ENCODE peak calls at places on chromosome X, in ten cellular contexts. One of them, this sample, is unnamed.

GRCh38 chrX:56795309-56795868 is 66.3 kb downstream of the NBDY start:
- DNase-seq in AG10803: no peak
- DNase-seq in left ventricle myocardium inferior: no peak
- DNase-seq in Caki2: no peak
- DNase-seq in cardiac muscle cell: no peak
- DNase-seq in progenitor cell of endocrine pancreas: no peak
- DNase-seq in naive thymus-derived CD4-positive, alpha-beta T cell: no peak
- DNase-seq in ovary: no peak
- DNase-seq in T1000: no peak
- DNase-seq in hepatocyte: no peak
- DNase-seq in this sample: no peak

GRCh38 chrX:48540480-48540879 is 966 bp downstream of the TBC1D25 start:
- DNase-seq in AG10803: no peak
- DNase-seq in left ventricle myocardium inferior: no peak
- DNase-seq in Caki2: peak
- DNase-seq in cardiac muscle cell: no peak
- DNase-seq in progenitor cell of endocrine pancreas: no peak
- DNase-seq in naive thymus-derived CD4-positive, alpha-beta T cell: no peak
- DNase-seq in ovary: no peak
- DNase-seq in T1000: no peak
- DNase-seq in hepatocyte: no peak
- DNase-seq in this sample: no peak

GRCh38 chrX:15116900-15117299 is 153.0 kb downstream of the ASB9 start:
- DNase-seq in AG10803: no peak
- DNase-seq in left ventricle myocardium inferior: no peak
- DNase-seq in Caki2: no peak
- DNase-seq in cardiac muscle cell: no peak
- DNase-seq in progenitor cell of endocrine pancreas: no peak
- DNase-seq in naive thymus-derived CD4-positive, alpha-beta T cell: no peak
- DNase-seq in ovary: no peak
- DNase-seq in T1000: no peak
- DNase-seq in hepatocyte: no peak
- DNase-seq in this sample: no peak

GRCh38 chrX:148552775-148553174 is 52.4 kb downstream of the AFF2 start:
- DNase-seq in AG10803: no peak
- DNase-seq in left ventricle myocardium inferior: no peak
- DNase-seq in Caki2: no peak
- DNase-seq in cardiac muscle cell: no peak
- DNase-seq in progenitor cell of endocrine pancreas: no peak
- DNase-seq in naive thymus-derived CD4-positive, alpha-beta T cell: no peak
- DNase-seq in ovary: no peak
- DNase-seq in T1000: no peak
- DNase-seq in hepatocyte: no peak
- DNase-seq in this sample: no peak

GRCh38 chrX:3699841-3700381 is 13.5 kb downstream of the PRKX start:
- DNase-seq in AG10803: no peak
- DNase-seq in left ventricle myocardium inferior: no peak
- DNase-seq in Caki2: no peak
- DNase-seq in cardiac muscle cell: no peak
- DNase-seq in progenitor cell of endocrine pancreas: no peak
- DNase-seq in naive thymus-derived CD4-positive, alpha-beta T cell: peak
- DNase-seq in ovary: no peak
- DNase-seq in T1000: no peak
- DNase-seq in hepatocyte: no peak
- DNase-seq in this sample: no peak

GRCh38 chrX:133670394-133670793 is 255.1 kb upstream of the GPC4 start:
- DNase-seq in AG10803: peak
- DNase-seq in left ventricle myocardium inferior: no peak
- DNase-seq in Caki2: peak
- DNase-seq in cardiac muscle cell: peak
- DNase-seq in progenitor cell of endocrine pancreas: no peak
- DNase-seq in naive thymus-derived CD4-positive, alpha-beta T cell: peak
- DNase-seq in ovary: no peak
- DNase-seq in T1000: no peak
- DNase-seq in hepatocyte: peak
- DNase-seq in this sample: peak

GRCh38 chrX:81301877-81302276 is 100.0 kb downstream of the SH3BGRL start:
- DNase-seq in AG10803: no peak
- DNase-seq in left ventricle myocardium inferior: no peak
- DNase-seq in Caki2: no peak
- DNase-seq in cardiac muscle cell: no peak
- DNase-seq in progenitor cell of endocrine pancreas: no peak
- DNase-seq in naive thymus-derived CD4-positive, alpha-beta T cell: no peak
- DNase-seq in ovary: no peak
- DNase-seq in T1000: no peak
- DNase-seq in hepatocyte: no peak
- DNase-seq in this sample: no peak

GRCh38 chrX:19747672-19748610 is 139.5 kb downstream of the SH3KBP1 start:
- DNase-seq in AG10803: no peak
- DNase-seq in left ventricle myocardium inferior: peak
- DNase-seq in Caki2: no peak
- DNase-seq in cardiac muscle cell: no peak
- DNase-seq in progenitor cell of endocrine pancreas: no peak
- DNase-seq in naive thymus-derived CD4-positive, alpha-beta T cell: peak
- DNase-seq in ovary: no peak
- DNase-seq in T1000: no peak
- DNase-seq in hepatocyte: no peak
- DNase-seq in this sample: no peak

GRCh38 chrX:112043997-112044396 is 38.6 kb downstream of the TRPC5 start:
- DNase-seq in AG10803: no peak
- DNase-seq in left ventricle myocardium inferior: no peak
- DNase-seq in Caki2: no peak
- DNase-seq in cardiac muscle cell: peak
- DNase-seq in progenitor cell of endocrine pancreas: no peak
- DNase-seq in naive thymus-derived CD4-positive, alpha-beta T cell: no peak
- DNase-seq in ovary: no peak
- DNase-seq in T1000: no peak
- DNase-seq in hepatocyte: peak
- DNase-seq in this sample: peak

GRCh38 chrX:38820751-38821150 is 19.5 kb downstream of the MID1IP1 start:
- DNase-seq in AG10803: no peak
- DNase-seq in left ventricle myocardium inferior: no peak
- DNase-seq in Caki2: no peak
- DNase-seq in cardiac muscle cell: no peak
- DNase-seq in progenitor cell of endocrine pancreas: no peak
- DNase-seq in naive thymus-derived CD4-positive, alpha-beta T cell: no peak
- DNase-seq in ovary: no peak
- DNase-seq in T1000: no peak
- DNase-seq in hepatocyte: no peak
- DNase-seq in this sample: no peak

GRCh38 chrX:100410083-100410590 is at the start of gene PCDH19:
- DNase-seq in AG10803: peak
- DNase-seq in left ventricle myocardium inferior: peak
- DNase-seq in Caki2: peak
- DNase-seq in cardiac muscle cell: peak
- DNase-seq in progenitor cell of endocrine pancreas: peak
- DNase-seq in naive thymus-derived CD4-positive, alpha-beta T cell: peak
- DNase-seq in ovary: peak
- DNase-seq in T1000: peak
- DNase-seq in hepatocyte: peak
- DNase-seq in this sample: no peak

GRCh38 chrX:119062750-119063374 is 9.9 kb upstream of the CT47C1 start:
- DNase-seq in AG10803: no peak
- DNase-seq in left ventricle myocardium inferior: no peak
- DNase-seq in Caki2: no peak
- DNase-seq in cardiac muscle cell: peak
- DNase-seq in progenitor cell of endocrine pancreas: no peak
- DNase-seq in naive thymus-derived CD4-positive, alpha-beta T cell: no peak
- DNase-seq in ovary: no peak
- DNase-seq in T1000: no peak
- DNase-seq in hepatocyte: no peak
- DNase-seq in this sample: no peak

GRCh38 chrX:68847172-68847571 is 18.4 kb downstream of the EFNB1 start:
- DNase-seq in AG10803: no peak
- DNase-seq in left ventricle myocardium inferior: no peak
- DNase-seq in Caki2: no peak
- DNase-seq in cardiac muscle cell: no peak
- DNase-seq in progenitor cell of endocrine pancreas: no peak
- DNase-seq in naive thymus-derived CD4-positive, alpha-beta T cell: no peak
- DNase-seq in ovary: no peak
- DNase-seq in T1000: no peak
- DNase-seq in hepatocyte: no peak
- DNase-seq in this sample: no peak

GRCh38 chrX:20061869-20062254 is 54.8 kb downstream of the MAP7D2 start:
- DNase-seq in AG10803: peak
- DNase-seq in left ventricle myocardium inferior: no peak
- DNase-seq in Caki2: peak
- DNase-seq in cardiac muscle cell: no peak
- DNase-seq in progenitor cell of endocrine pancreas: no peak
- DNase-seq in naive thymus-derived CD4-positive, alpha-beta T cell: no peak
- DNase-seq in ovary: no peak
- DNase-seq in T1000: no peak
- DNase-seq in hepatocyte: no peak
- DNase-seq in this sample: no peak

GRCh38 chrX:54076903-54077302 is 32.6 kb upstream of the PHF8 start:
- DNase-seq in AG10803: peak
- DNase-seq in left ventricle myocardium inferior: no peak
- DNase-seq in Caki2: no peak
- DNase-seq in cardiac muscle cell: no peak
- DNase-seq in progenitor cell of endocrine pancreas: no peak
- DNase-seq in naive thymus-derived CD4-positive, alpha-beta T cell: no peak
- DNase-seq in ovary: no peak
- DNase-seq in T1000: peak
- DNase-seq in hepatocyte: no peak
- DNase-seq in this sample: no peak

GRCh38 chrX:85922821-85923220 is 124.5 kb downstream of the CHM start:
- DNase-seq in AG10803: peak
- DNase-seq in left ventricle myocardium inferior: no peak
- DNase-seq in Caki2: no peak
- DNase-seq in cardiac muscle cell: no peak
- DNase-seq in progenitor cell of endocrine pancreas: no peak
- DNase-seq in naive thymus-derived CD4-positive, alpha-beta T cell: no peak
- DNase-seq in ovary: no peak
- DNase-seq in T1000: no peak
- DNase-seq in hepatocyte: no peak
- DNase-seq in this sample: no peak

GRCh38 chrX:38970074-38970473 is 168.8 kb downstream of the MID1IP1 start:
- DNase-seq in AG10803: no peak
- DNase-seq in left ventricle myocardium inferior: no peak
- DNase-seq in Caki2: no peak
- DNase-seq in cardiac muscle cell: no peak
- DNase-seq in progenitor cell of endocrine pancreas: no peak
- DNase-seq in naive thymus-derived CD4-positive, alpha-beta T cell: no peak
- DNase-seq in ovary: no peak
- DNase-seq in T1000: no peak
- DNase-seq in hepatocyte: no peak
- DNase-seq in this sample: no peak

GRCh38 chrX:149284616-149285015 is 220.5 kb downstream of the IDS start:
- DNase-seq in AG10803: no peak
- DNase-seq in left ventricle myocardium inferior: no peak
- DNase-seq in Caki2: no peak
- DNase-seq in cardiac muscle cell: no peak
- DNase-seq in progenitor cell of endocrine pancreas: no peak
- DNase-seq in naive thymus-derived CD4-positive, alpha-beta T cell: no peak
- DNase-seq in ovary: no peak
- DNase-seq in T1000: no peak
- DNase-seq in hepatocyte: no peak
- DNase-seq in this sample: no peak

GRCh38 chrX:1400049-1400448 is 8.1 kb upstream of the SLC25A6 start:
- DNase-seq in AG10803: no peak
- DNase-seq in left ventricle myocardium inferior: peak
- DNase-seq in Caki2: no peak
- DNase-seq in cardiac muscle cell: no peak
- DNase-seq in progenitor cell of endocrine pancreas: no peak
- DNase-seq in naive thymus-derived CD4-positive, alpha-beta T cell: no peak
- DNase-seq in ovary: no peak
- DNase-seq in T1000: no peak
- DNase-seq in hepatocyte: no peak
- DNase-seq in this sample: no peak

GRCh38 chrX:43592597-43592996 is 63.5 kb upstream of the MAOA start:
- DNase-seq in AG10803: no peak
- DNase-seq in left ventricle myocardium inferior: no peak
- DNase-seq in Caki2: no peak
- DNase-seq in cardiac muscle cell: no peak
- DNase-seq in progenitor cell of endocrine pancreas: no peak
- DNase-seq in naive thymus-derived CD4-positive, alpha-beta T cell: no peak
- DNase-seq in ovary: peak
- DNase-seq in T1000: no peak
- DNase-seq in hepatocyte: no peak
- DNase-seq in this sample: no peak

GRCh38 chrX:49103637-49104036 is 19.9 kb downstream of the GPKOW start:
- DNase-seq in AG10803: no peak
- DNase-seq in left ventricle myocardium inferior: no peak
- DNase-seq in Caki2: peak
- DNase-seq in cardiac muscle cell: no peak
- DNase-seq in progenitor cell of endocrine pancreas: no peak
- DNase-seq in naive thymus-derived CD4-positive, alpha-beta T cell: no peak
- DNase-seq in ovary: no peak
- DNase-seq in T1000: no peak
- DNase-seq in hepatocyte: no peak
- DNase-seq in this sample: no peak

GRCh38 chrX:151393514-151393913 is 3.5 kb upstream of the VMA21 start:
- DNase-seq in AG10803: no peak
- DNase-seq in left ventricle myocardium inferior: no peak
- DNase-seq in Caki2: no peak
- DNase-seq in cardiac muscle cell: no peak
- DNase-seq in progenitor cell of endocrine pancreas: no peak
- DNase-seq in naive thymus-derived CD4-positive, alpha-beta T cell: peak
- DNase-seq in ovary: no peak
- DNase-seq in T1000: no peak
- DNase-seq in hepatocyte: no peak
- DNase-seq in this sample: no peak

GRCh38 chrX:19672211-19672814 is 157.0 kb upstream of the MAP3K15 start:
- DNase-seq in AG10803: no peak
- DNase-seq in left ventricle myocardium inferior: no peak
- DNase-seq in Caki2: no peak
- DNase-seq in cardiac muscle cell: no peak
- DNase-seq in progenitor cell of endocrine pancreas: no peak
- DNase-seq in naive thymus-derived CD4-positive, alpha-beta T cell: no peak
- DNase-seq in ovary: no peak
- DNase-seq in T1000: no peak
- DNase-seq in hepatocyte: peak
- DNase-seq in this sample: no peak

GRCh38 chrX:39309018-39309620 is 507.9 kb downstream of the MID1IP1 start:
- DNase-seq in AG10803: peak
- DNase-seq in left ventricle myocardium inferior: no peak
- DNase-seq in Caki2: no peak
- DNase-seq in cardiac muscle cell: no peak
- DNase-seq in progenitor cell of endocrine pancreas: no peak
- DNase-seq in naive thymus-derived CD4-positive, alpha-beta T cell: peak
- DNase-seq in ovary: peak
- DNase-seq in T1000: no peak
- DNase-seq in hepatocyte: peak
- DNase-seq in this sample: peak

GRCh38 chrX:118383120-118383519 is 37.2 kb downstream of the WDR44 start:
- DNase-seq in AG10803: no peak
- DNase-seq in left ventricle myocardium inferior: no peak
- DNase-seq in Caki2: no peak
- DNase-seq in cardiac muscle cell: no peak
- DNase-seq in progenitor cell of endocrine pancreas: no peak
- DNase-seq in naive thymus-derived CD4-positive, alpha-beta T cell: no peak
- DNase-seq in ovary: no peak
- DNase-seq in T1000: no peak
- DNase-seq in hepatocyte: no peak
- DNase-seq in this sample: no peak

GRCh38 chrX:1465261-1466231 is 12.8 kb upstream of the ASMTL start:
- DNase-seq in AG10803: no peak
- DNase-seq in left ventricle myocardium inferior: no peak
- DNase-seq in Caki2: no peak
- DNase-seq in cardiac muscle cell: no peak
- DNase-seq in progenitor cell of endocrine pancreas: peak
- DNase-seq in naive thymus-derived CD4-positive, alpha-beta T cell: no peak
- DNase-seq in ovary: no peak
- DNase-seq in T1000: no peak
- DNase-seq in hepatocyte: no peak
- DNase-seq in this sample: no peak

GRCh38 chrX:130485870-130486269 is 84.1 kb downstream of the RBMX2 start:
- DNase-seq in AG10803: no peak
- DNase-seq in left ventricle myocardium inferior: no peak
- DNase-seq in Caki2: no peak
- DNase-seq in cardiac muscle cell: no peak
- DNase-seq in progenitor cell of endocrine pancreas: no peak
- DNase-seq in naive thymus-derived CD4-positive, alpha-beta T cell: no peak
- DNase-seq in ovary: no peak
- DNase-seq in T1000: no peak
- DNase-seq in hepatocyte: no peak
- DNase-seq in this sample: no peak

GRCh38 chrX:118325453-118325852 is 20.5 kb upstream of the WDR44 start:
- DNase-seq in AG10803: no peak
- DNase-seq in left ventricle myocardium inferior: no peak
- DNase-seq in Caki2: no peak
- DNase-seq in cardiac muscle cell: no peak
- DNase-seq in progenitor cell of endocrine pancreas: no peak
- DNase-seq in naive thymus-derived CD4-positive, alpha-beta T cell: no peak
- DNase-seq in ovary: no peak
- DNase-seq in T1000: no peak
- DNase-seq in hepatocyte: no peak
- DNase-seq in this sample: no peak

This sample was measured in SW480.